ENCODE peak calls at places on chromosome 1, in six cellular contexts. One of them, this sample, is unnamed.
A peak's percentile ranks its signal among the peaks of the same experiment; 100 is the strongest.

GRCh38 chr1:43354936-43355335 is 3.8 kb upstream of the CDC20 start:
- DNase-seq in neural progenitor cell: no peak
- DNase-seq in HL-60: no peak
- DNase-seq in GM23338: no peak
- DNase-seq in breast epithelium: no peak
- DNase-seq in stomach: no peak
- DNase-seq in this sample: no peak

GRCh38 chr1:211741116-211741515 is 65.7 kb upstream of the NEK2 start:
- DNase-seq in GM23338: peak; percentile 62
- DNase-seq in neural progenitor cell: no peak
- DNase-seq in breast epithelium: no peak
- DNase-seq in HL-60: no peak
- DNase-seq in stomach: no peak
- DNase-seq in this sample: no peak

GRCh38 chr1:210418863-210419641 is 90.3 kb downstream of the HHAT start:
- DNase-seq in breast epithelium: no peak
- DNase-seq in stomach: no peak
- DNase-seq in HL-60: no peak
- DNase-seq in neural progenitor cell: peak; percentile 22
- DNase-seq in GM23338: no peak
- DNase-seq in this sample: no peak

GRCh38 chr1:91741906-91742305 is 144.0 kb downstream of the TGFBR3 start:
- DNase-seq in breast epithelium: no peak
- DNase-seq in stomach: no peak
- DNase-seq in GM23338: no peak
- DNase-seq in neural progenitor cell: no peak
- DNase-seq in HL-60: no peak
- DNase-seq in this sample: no peak

GRCh38 chr1:56547977-56548376 is 31.4 kb downstream of the PLPP3 start:
- DNase-seq in stomach: peak; percentile 38
- DNase-seq in HL-60: no peak
- DNase-seq in breast epithelium: peak; percentile 76
- DNase-seq in GM23338: no peak
- DNase-seq in neural progenitor cell: no peak
- DNase-seq in this sample: no peak

GRCh38 chr1:84148758-84149157 is 4.7 kb downstream of the PRKACB start:
- DNase-seq in neural progenitor cell: no peak
- DNase-seq in HL-60: no peak
- DNase-seq in breast epithelium: no peak
- DNase-seq in stomach: no peak
- DNase-seq in GM23338: no peak
- DNase-seq in this sample: no peak

GRCh38 chr1:68624233-68624632 is 127.4 kb upstream of the DEPDC1 start:
- DNase-seq in stomach: no peak
- DNase-seq in GM23338: peak; percentile 18
- DNase-seq in HL-60: no peak
- DNase-seq in neural progenitor cell: peak; percentile 13
- DNase-seq in breast epithelium: no peak
- DNase-seq in this sample: no peak

GRCh38 chr1:21922103-21923014 is 14.8 kb downstream of the HSPG2 start:
- DNase-seq in GM23338: peak; percentile 90
- DNase-seq in HL-60: no peak
- DNase-seq in stomach: no peak
- DNase-seq in breast epithelium: no peak
- DNase-seq in neural progenitor cell: no peak
- DNase-seq in this sample: no peak

GRCh38 chr1:220921498-220921897 is 42.3 kb downstream of the HLX start:
- DNase-seq in neural progenitor cell: no peak
- DNase-seq in GM23338: no peak
- DNase-seq in HL-60: no peak
- DNase-seq in breast epithelium: no peak
- DNase-seq in stomach: no peak
- DNase-seq in this sample: no peak

GRCh38 chr1:204659061-204659460 is 26.5 kb downstream of the LRRN2 start:
- DNase-seq in GM23338: no peak
- DNase-seq in neural progenitor cell: no peak
- DNase-seq in breast epithelium: no peak
- DNase-seq in HL-60: no peak
- DNase-seq in stomach: no peak
- DNase-seq in this sample: no peak

GRCh38 chr1:36157115-36157903 is 1.3 kb downstream of the MAP7D1 start:
- DNase-seq in neural progenitor cell: peak; percentile 68
- DNase-seq in GM23338: peak; percentile 36
- DNase-seq in breast epithelium: peak; percentile 50
- DNase-seq in HL-60: no peak
- DNase-seq in stomach: no peak
- DNase-seq in this sample: no peak

GRCh38 chr1:27646676-27647075 is 11.7 kb upstream of the FGR start:
- DNase-seq in GM23338: no peak
- DNase-seq in breast epithelium: no peak
- DNase-seq in neural progenitor cell: no peak
- DNase-seq in HL-60: no peak
- DNase-seq in stomach: no peak
- DNase-seq in this sample: no peak

GRCh38 chr1:167548059-167548932 is 5.3 kb downstream of the CREG1 start:
- DNase-seq in GM23338: no peak
- DNase-seq in neural progenitor cell: no peak
- DNase-seq in breast epithelium: no peak
- DNase-seq in stomach: no peak
- DNase-seq in HL-60: peak; percentile 87
- DNase-seq in this sample: no peak

GRCh38 chr1:204093756-204094155 is 20.8 kb downstream of the SOX13 start:
- DNase-seq in breast epithelium: no peak
- DNase-seq in GM23338: no peak
- DNase-seq in stomach: no peak
- DNase-seq in neural progenitor cell: no peak
- DNase-seq in HL-60: no peak
- DNase-seq in this sample: no peak

GRCh38 chr1:79745928-79746327 is 739.4 kb upstream of the ADGRL4 start:
- DNase-seq in breast epithelium: no peak
- DNase-seq in neural progenitor cell: no peak
- DNase-seq in HL-60: no peak
- DNase-seq in GM23338: no peak
- DNase-seq in stomach: no peak
- DNase-seq in this sample: no peak

DNA sequence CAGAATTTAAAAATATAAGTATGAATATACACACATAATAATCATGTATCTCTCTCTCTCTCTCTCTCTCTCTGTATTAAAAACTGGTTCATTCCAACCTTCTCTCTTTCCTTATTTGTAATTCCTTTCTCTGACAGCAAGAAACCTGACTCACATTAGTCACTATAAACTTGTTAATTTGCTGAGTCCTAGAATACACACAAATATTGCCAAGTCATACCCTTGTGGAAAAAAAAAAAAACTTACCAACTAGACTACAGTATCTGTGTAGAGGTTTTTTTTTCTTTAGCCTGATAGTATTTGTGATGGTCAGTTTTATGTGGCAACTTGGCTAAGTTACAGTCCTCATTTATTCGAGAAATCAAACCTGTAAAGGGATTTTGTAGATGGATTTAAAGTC is 26.3 kb upstream of the NHLH2 start:
- DNase-seq in breast epithelium: no peak
- DNase-seq in GM23338: no peak
- DNase-seq in neural progenitor cell: no peak
- DNase-seq in stomach: no peak
- DNase-seq in HL-60: no peak
- DNase-seq in this sample: no peak
- H3K4me3 ChIP-seq in breast epithelium: no peak overlapping the region
- H3K4me3 ChIP-seq in GM23338: no peak overlapping the region
- H3K4me3 ChIP-seq in neural progenitor cell: no peak overlapping the region
- H3K4me3 ChIP-seq in stomach: no peak overlapping the region
- H3K4me3 ChIP-seq in HL-60: no peak overlapping the region
- H3K4me3 ChIP-seq in this sample: no peak overlapping the region

GRCh38 chr1:186139115-186139514 is 235.9 kb downstream of the TPR start:
- DNase-seq in breast epithelium: no peak
- DNase-seq in HL-60: no peak
- DNase-seq in GM23338: no peak
- DNase-seq in stomach: no peak
- DNase-seq in neural progenitor cell: no peak
- DNase-seq in this sample: no peak

GRCh38 chr1:186142916-186143315 is 232.1 kb downstream of the TPR start:
- DNase-seq in HL-60: no peak
- DNase-seq in breast epithelium: no peak
- DNase-seq in neural progenitor cell: no peak
- DNase-seq in GM23338: no peak
- DNase-seq in stomach: no peak
- DNase-seq in this sample: no peak

GRCh38 chr1:186142159-186142558 is 232.9 kb downstream of the TPR start:
- DNase-seq in neural progenitor cell: no peak
- DNase-seq in stomach: no peak
- DNase-seq in GM23338: no peak
- DNase-seq in breast epithelium: no peak
- DNase-seq in HL-60: no peak
- DNase-seq in this sample: no peak

GRCh38 chr1:186143521-186143920 is 231.5 kb downstream of the TPR start:
- DNase-seq in stomach: no peak
- DNase-seq in HL-60: no peak
- DNase-seq in breast epithelium: no peak
- DNase-seq in neural progenitor cell: no peak
- DNase-seq in GM23338: no peak
- DNase-seq in this sample: no peak

GRCh38 chr1:186139706-186140105 is 235.3 kb downstream of the TPR start:
- DNase-seq in neural progenitor cell: no peak
- DNase-seq in HL-60: no peak
- DNase-seq in breast epithelium: peak; percentile 20
- DNase-seq in GM23338: no peak
- DNase-seq in stomach: no peak
- DNase-seq in this sample: no peak
- H3K27ac ChIP-seq in neural progenitor cell: no peak overlapping the region
- H3K27ac ChIP-seq in HL-60: no peak overlapping the region
- H3K27ac ChIP-seq in breast epithelium: no peak overlapping the region
- H3K27ac ChIP-seq in GM23338: no peak overlapping the region
- H3K27ac ChIP-seq in stomach: no peak overlapping the region
- H3K27ac ChIP-seq in this sample: peak overlapping the region; percentile 7

GRCh38 chr1:233904979-233905415 is 521 bp downstream of the SLC35F3 start:
- DNase-seq in neural progenitor cell: no peak
- DNase-seq in breast epithelium: no peak
- DNase-seq in stomach: no peak
- DNase-seq in HL-60: no peak
- DNase-seq in GM23338: no peak
- DNase-seq in this sample: no peak

GRCh38 chr1:233905416-233906051 is 1.1 kb downstream of the SLC35F3 start:
- DNase-seq in neural progenitor cell: peak; percentile 48
- DNase-seq in GM23338: peak; percentile 46
- DNase-seq in HL-60: no peak
- DNase-seq in breast epithelium: no peak
- DNase-seq in stomach: no peak
- DNase-seq in this sample: no peak

GRCh38 chr1:233908092-233908491 is 3.6 kb downstream of the SLC35F3 start:
- DNase-seq in breast epithelium: no peak
- DNase-seq in stomach: no peak
- DNase-seq in neural progenitor cell: no peak
- DNase-seq in HL-60: no peak
- DNase-seq in GM23338: no peak
- DNase-seq in this sample: no peak

GRCh38 chr1:233909195-233909594 is 4.7 kb downstream of the SLC35F3 start:
- DNase-seq in breast epithelium: peak; percentile 44
- DNase-seq in stomach: no peak
- DNase-seq in HL-60: no peak
- DNase-seq in neural progenitor cell: no peak
- DNase-seq in GM23338: no peak
- DNase-seq in this sample: no peak

GRCh38 chr1:233907139-233907538 is 2.7 kb downstream of the SLC35F3 start:
- DNase-seq in HL-60: no peak
- DNase-seq in stomach: no peak
- DNase-seq in breast epithelium: no peak
- DNase-seq in neural progenitor cell: no peak
- DNase-seq in GM23338: no peak
- DNase-seq in this sample: no peak
- TF ChIP-seq CTCF in HL-60: no peak
- TF ChIP-seq CTCF in stomach: no peak
- TF ChIP-seq CTCF in breast epithelium: no peak
- TF ChIP-seq CTCF in neural progenitor cell: no peak
- TF ChIP-seq CTCF in GM23338: no peak
- TF ChIP-seq CTCF in this sample: no peak

GRCh38 chr1:89088597-89088996 is 23.6 kb upstream of the GBP1 start:
- DNase-seq in breast epithelium: no peak
- DNase-seq in GM23338: no peak
- DNase-seq in HL-60: no peak
- DNase-seq in neural progenitor cell: no peak
- DNase-seq in stomach: peak; percentile 71
- DNase-seq in this sample: no peak
- H3K4me3 ChIP-seq in breast epithelium: no peak overlapping the region
- H3K4me3 ChIP-seq in GM23338: no peak overlapping the region
- H3K4me3 ChIP-seq in HL-60: no peak overlapping the region
- H3K4me3 ChIP-seq in neural progenitor cell: no peak overlapping the region
- H3K4me3 ChIP-seq in stomach: peak overlapping the region; percentile 10
- H3K4me3 ChIP-seq in this sample: no peak overlapping the region

DNA sequence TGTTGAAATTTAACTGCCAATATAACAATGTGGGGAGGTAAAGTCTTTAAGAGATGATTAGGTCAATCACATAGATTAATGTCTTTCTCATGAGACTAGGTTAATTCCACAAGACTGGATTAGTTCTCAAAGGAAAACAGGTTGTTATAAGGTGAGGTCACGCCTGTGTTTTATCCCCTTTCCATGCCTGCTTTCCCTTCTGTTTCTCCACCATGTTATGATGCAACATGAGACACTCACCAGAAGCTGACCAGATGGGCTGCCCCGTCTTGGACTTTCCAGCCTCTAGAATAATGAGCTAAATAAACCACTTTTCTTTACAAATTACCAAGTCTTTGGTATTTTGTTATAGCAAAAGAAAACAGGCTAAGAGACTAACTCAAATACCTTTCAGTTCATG is 70.8 kb downstream of the DDAH1 start:
- DNase-seq in neural progenitor cell: no peak
- DNase-seq in GM23338: no peak
- DNase-seq in breast epithelium: no peak
- DNase-seq in HL-60: no peak
- DNase-seq in stomach: no peak
- DNase-seq in this sample: no peak
- H3K27ac ChIP-seq in neural progenitor cell: no peak overlapping the region
- H3K27ac ChIP-seq in GM23338: no peak overlapping the region
- H3K27ac ChIP-seq in breast epithelium: no peak overlapping the region
- H3K27ac ChIP-seq in HL-60: no peak overlapping the region
- H3K27ac ChIP-seq in stomach: no peak overlapping the region
- H3K27ac ChIP-seq in this sample: no peak overlapping the region

This sample was measured in ascending aorta.